ENCODE peak calls at places on chromosomes 1 and 21, in eight cellular contexts. K is left ventricle myocardium inferior, Y is nephron progenitor cell, C is GM20000, L is MCF 10A, X is neural crest cell, E is spleen, R is fibroblast of pulmonary artery. Q is an unnamed sample.
A peak's percentile ranks its signal among the peaks of the same experiment; 100 is the strongest.

GRCh38 chr1:174998569-174999215 is 1.1 kb upstream of the CACYBP start:
- DNase-seq in C (peak; percentile 61), L (peak; percentile 85), E (peak; percentile 83), R (peak; percentile 48), X (peak; percentile 5), K (no peak), Y (peak; percentile 33), Q (no peak)

GRCh38 chr1:198408716-198409115 is 131.8 kb downstream of the ATP6V1G3 start:
- DNase-seq in E (no peak), C (no peak), L (no peak), X (no peak), Y (no peak), K (no peak), R (no peak), Q (no peak)

GRCh38 chr1:35930593-35931423 is at the start of gene AGO3:
- DNase-seq in Y (peak; percentile 81), C (peak; percentile 97), R (peak; percentile 82), L (peak; percentile 85), E (peak; percentile 98), K (peak; percentile 82), X (peak; percentile 69), Q (peak; percentile 69)

GRCh38 chr1:22665752-22666151 is 12.7 kb downstream of the C1QB start:
- DNase-seq in X (peak; percentile 55), R (peak; percentile 56), C (no peak), K (no peak), Y (peak; percentile 71), E (no peak), L (peak; percentile 18), Q (peak; percentile 16)

GRCh38 chr1:224108991-224109390 is 4.9 kb upstream of the FBXO28 start:
- DNase-seq in R (no peak), Y (no peak), E (no peak), L (no peak), C (no peak), K (no peak), X (no peak), Q (no peak)

GRCh38 chr1:44810101-44810761 is 1.9 kb downstream of the BTBD19 start:
- DNase-seq in X (no peak), K (peak; percentile 63), L (peak; percentile 97), C (no peak), R (no peak), Y (no peak), E (peak; percentile 90), Q (no peak)

GRCh38 chr1:87135313-87135712 is 193.4 kb upstream of the LMO4 start:
- DNase-seq in X (no peak), E (no peak), L (no peak), R (no peak), Y (no peak), C (no peak), K (no peak), Q (no peak)

GRCh38 chr1:37867784-37868183 is 8.4 kb upstream of the MTF1 start:
- DNase-seq in L (no peak), K (no peak), R (no peak), C (no peak), Y (no peak), X (no peak), E (no peak), Q (no peak)

GRCh38 chr1:182781849-182782586 is 7.6 kb upstream of the NPL start:
- DNase-seq in K (peak; percentile 75), C (peak; percentile 72), E (peak; percentile 86), X (peak; percentile 38), R (peak; percentile 70), Y (peak; percentile 65), L (peak; percentile 82), Q (peak; percentile 76)

GRCh38 chr1:227396539-227397355 is 78.5 kb upstream of the CDC42BPA start:
- DNase-seq in R (peak; percentile 10), X (no peak), C (no peak), E (no peak), L (no peak), Y (no peak), K (no peak), Q (no peak)

GRCh38 chr21:41142051-41142795 is 25.7 kb upstream of the BACE2 start:
- DNase-seq in K (no peak), Y (no peak), X (no peak), C (no peak), R (peak; percentile 39), E (no peak), L (peak; percentile 47), Q (no peak)

GRCh38 chr21:25809013-25809412 is 74.2 kb downstream of the GABPA start:
- DNase-seq in X (no peak), L (peak; percentile 52), K (no peak), C (no peak), E (no peak), Y (no peak), R (no peak), Q (peak; percentile 49)

GRCh38 chr1:218429301-218429700 is 84.2 kb downstream of the TGFB2 start:
- DNase-seq in R (no peak), C (no peak), K (no peak), X (no peak), Y (no peak), L (no peak), E (no peak), Q (no peak)

GRCh38 chr1:234919061-234919755 is 209.4 kb downstream of the TOMM20 start:
- DNase-seq in Y (peak; percentile 27), L (no peak), E (peak; percentile 68), C (no peak), R (no peak), X (peak; percentile 15), K (peak; percentile 72), Q (no peak)

GRCh38 chr1:4603317-4604110 is 50.9 kb upstream of the AJAP1 start:
- DNase-seq in R (no peak), Y (no peak), K (no peak), E (peak; percentile 41), L (peak; percentile 81), C (no peak), X (no peak), Q (no peak)

GRCh38 chr1:85283475-85284199 is 7.2 kb upstream of the BCL10 start:
- DNase-seq in X (no peak), L (peak; percentile 54), Y (no peak), C (no peak), R (no peak), E (no peak), K (no peak), Q (no peak)

DNA sequence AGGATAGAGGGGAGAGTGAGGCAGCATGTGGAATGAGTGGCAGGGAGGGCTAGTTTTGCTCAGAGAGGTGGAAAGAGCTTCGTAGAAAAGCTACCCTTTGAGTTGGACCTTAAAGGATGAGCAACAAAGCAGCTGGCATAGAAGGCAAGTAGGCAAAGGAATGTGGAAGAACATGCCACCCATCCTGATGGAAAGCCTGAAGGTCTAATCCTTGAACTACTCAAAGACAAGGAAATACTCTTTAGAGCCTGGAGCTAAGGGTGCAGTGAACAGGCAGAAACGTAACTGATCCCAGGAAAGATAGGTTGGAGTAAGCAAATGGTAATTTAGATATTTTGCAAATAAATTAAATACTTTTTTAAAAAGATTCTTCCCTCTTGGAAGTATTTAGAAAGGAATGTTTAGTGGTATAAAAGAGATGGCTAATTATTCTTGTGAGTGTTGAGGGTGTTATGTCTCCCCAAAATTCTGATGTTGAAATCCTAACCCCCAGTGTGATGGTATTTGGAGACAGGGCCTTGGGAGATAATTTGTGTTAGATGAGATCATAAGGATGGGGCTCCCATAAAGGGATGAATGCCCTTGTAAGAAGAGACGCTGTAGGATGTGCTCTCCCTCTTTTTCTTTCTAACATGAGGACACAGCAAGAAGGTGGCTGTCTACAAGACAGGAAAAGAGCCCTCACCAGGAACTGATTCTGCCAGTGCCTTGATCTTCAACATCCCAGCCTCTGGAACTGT is 308.1 kb upstream of the RUNX1 start:
- DNase-seq in C (no peak), E (no peak), K (no peak), R (no peak), X (no peak), Y (no peak), L (no peak), Q (no peak)
- TF ChIP-seq CTCF in C (no peak), E (no peak), K (no peak), R (no peak), X (no peak), Y (no peak), L (no peak), Q (no peak)

DNA sequence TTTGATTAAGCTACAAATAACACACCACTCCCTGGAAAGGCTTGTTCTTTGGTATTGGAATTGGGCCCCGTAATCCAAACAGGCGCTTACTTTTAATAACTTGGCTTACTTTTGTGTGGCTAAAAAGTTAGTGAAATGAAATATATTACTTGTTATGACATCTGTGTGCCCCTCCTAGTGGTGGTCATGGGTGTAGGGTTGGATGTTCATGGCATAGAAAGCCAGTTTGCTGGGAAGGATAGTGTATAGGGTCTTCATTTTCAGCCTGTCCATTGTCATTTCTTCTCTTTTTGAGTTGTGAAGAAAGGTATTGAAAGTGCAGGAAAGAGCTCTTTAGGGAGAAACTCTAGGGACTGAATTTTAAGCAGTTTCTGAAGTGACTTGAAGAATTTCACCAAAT is 5.9 kb downstream of the CDC14A start:
- DNase-seq in L (peak; percentile 25), E (no peak), K (no peak), Y (no peak), R (peak; percentile 46), X (no peak), C (no peak), Q (peak; percentile 37)
- TF ChIP-seq CTCF in L (no peak), E (no peak), K (peak; percentile 41), Y (no peak), R (peak; percentile 64), X (peak; percentile 49), C (no peak), Q (peak; percentile 31)

GRCh38 chr1:166017395-166017794 is 149.4 kb downstream of the FAM78B start:
- DNase-seq in L (no peak), E (no peak), K (no peak), Y (peak; percentile 5), C (no peak), X (no peak), R (no peak), Q (no peak)
- TF ChIP-seq CTCF in L (no peak), E (no peak), K (no peak), Y (peak; percentile 11), C (no peak), X (peak; percentile 26), R (no peak), Q (no peak)

GRCh38 chr21:34671891-34672290 is 3.1 kb downstream of the CLIC6 start:
- DNase-seq in X (no peak), Y (no peak), E (no peak), L (no peak), K (no peak), R (no peak), C (no peak), Q (no peak)

GRCh38 chr21:34670220-34670961 is 1.6 kb downstream of the CLIC6 start:
- DNase-seq in K (no peak), Y (peak; percentile 46), R (no peak), E (peak; percentile 74), X (no peak), L (no peak), C (peak; percentile 69), Q (peak; percentile 41)

GRCh38 chr21:34673006-34673405 is 4.2 kb downstream of the CLIC6 start:
- DNase-seq in K (no peak), Y (no peak), L (no peak), R (no peak), C (no peak), E (no peak), X (no peak), Q (no peak)

GRCh38 chr21:34669149-34669879 is 520 bp downstream of the CLIC6 start:
- DNase-seq in X (peak; percentile 17), R (no peak), K (no peak), Y (peak; percentile 47), L (no peak), C (peak; percentile 83), E (no peak), Q (peak; percentile 20)

DNA sequence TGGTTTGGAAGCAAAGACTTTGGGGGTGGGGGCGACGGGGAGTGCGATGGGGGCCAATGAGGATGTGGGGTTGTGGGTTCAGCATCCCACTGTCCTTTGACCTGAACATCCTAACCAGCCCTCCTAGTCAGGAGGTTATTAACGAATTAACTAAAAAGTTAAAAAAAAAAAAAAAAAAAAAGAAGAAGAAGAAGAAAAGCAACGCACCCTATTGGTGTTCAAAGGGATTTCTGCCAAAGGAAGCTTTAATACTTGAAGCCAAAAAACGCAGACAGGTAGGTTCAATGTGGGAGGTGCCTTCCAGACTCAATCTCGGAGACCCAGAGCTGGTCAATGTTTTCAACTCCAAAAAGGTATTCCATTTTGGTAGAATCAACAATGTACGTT is 2.2 kb downstream of the CLIC6 start:
- DNase-seq in E (no peak), L (no peak), R (no peak), K (no peak), X (no peak), C (peak; percentile 52), Y (no peak), Q (no peak)
- TF ChIP-seq CTCF in E (no peak), L (no peak), R (no peak), K (no peak), X (no peak), C (no peak), Y (no peak), Q (no peak)